ENCODE peak calls at places on chromosomes 12 and 14, in nine cellular contexts. S is A673, A is adrenal gland, E is colonic mucosa, B is pancreas, L is cardiac fibroblast, P is uterus, D is brain microvascular endothelial cell, H is left lung. R is an unnamed sample.

GRCh38 chr14:24392327-24393098 is 6.3 kb upstream of the NYNRIN start:
- DNase-seq in S (peak), A (no peak), E (peak), B (no peak), L (peak), P (no peak), D (peak), H (no peak), R (peak)

GRCh38 chr12:2862876-2863275 is 6.0 kb upstream of the TEX52 start:
- DNase-seq in S (no peak), A (no peak), E (no peak), B (no peak), L (no peak), P (no peak), D (no peak), H (no peak), R (no peak)

GRCh38 chr12:4734625-4735196 is 14.5 kb downstream of the GALNT8 start:
- DNase-seq in S (no peak), A (no peak), E (no peak), B (no peak), L (no peak), P (no peak), D (no peak), H (no peak), R (no peak)

GRCh38 chr14:51236314-51236713 is 3.7 kb upstream of the TMX1 start:
- DNase-seq in S (peak), A (no peak), E (no peak), B (no peak), L (peak), P (no peak), D (peak), H (no peak), R (peak)

GRCh38 chr14:58243790-58244555 is 670 bp upstream of the PSMA3 start:
- DNase-seq in S (peak), A (no peak), E (no peak), B (no peak), L (peak), P (no peak), D (no peak), H (no peak), R (peak)

GRCh38 chr14:86501611-86502010 is 971.7 kb downstream of the FLRT2 start:
- DNase-seq in S (no peak), A (no peak), E (no peak), B (no peak), L (no peak), P (no peak), D (no peak), H (no peak), R (no peak)

GRCh38 chr12:1273051-1273450 is 282.0 kb downstream of the ERC1 start:
- DNase-seq in S (no peak), A (no peak), E (no peak), B (no peak), L (no peak), P (no peak), D (no peak), H (no peak), R (no peak)

GRCh38 chr12:12503384-12504078 is 59.1 kb downstream of the DUSP16 start:
- DNase-seq in S (no peak), A (no peak), E (no peak), B (no peak), L (no peak), P (no peak), D (no peak), H (no peak), R (no peak)

GRCh38 chr12:43009307-43009706 is 419.8 kb upstream of the PRICKLE1 start:
- DNase-seq in S (peak), A (no peak), E (no peak), B (no peak), L (peak), P (no peak), D (no peak), H (no peak), R (no peak)

GRCh38 chr12:52367876-52368275 is 595 bp upstream of the KRT85 start:
- DNase-seq in S (no peak), A (no peak), E (no peak), B (no peak), L (no peak), P (no peak), D (no peak), H (no peak), R (no peak)

GRCh38 chr12:124661382-124661781 is 94.0 kb upstream of the NCOR2 start:
- DNase-seq in S (no peak), A (no peak), E (no peak), B (no peak), L (no peak), P (no peak), D (no peak), H (no peak), R (no peak)

GRCh38 chr14:70318635-70319013 is 40.9 kb downstream of the COX16 start:
- DNase-seq in S (no peak), A (no peak), E (no peak), B (no peak), L (no peak), P (no peak), D (no peak), H (no peak), R (no peak)

GRCh38 chr14:85399196-85399595 is 130.7 kb upstream of the FLRT2 start:
- DNase-seq in S (peak), A (no peak), E (no peak), B (no peak), L (peak), P (no peak), D (no peak), H (no peak), R (no peak)

GRCh38 chr12:78918221-78918620 is 53.6 kb downstream of the SYT1 start:
- DNase-seq in S (peak), A (no peak), E (no peak), B (no peak), L (no peak), P (no peak), D (no peak), H (no peak), R (no peak)

GRCh38 chr12:42483534-42483857 is 106.0 kb downstream of the PRICKLE1 start:
- DNase-seq in S (peak), A (peak), E (no peak), B (peak), L (peak), P (peak), D (no peak), H (peak), R (no peak)

GRCh38 chr12:113322353-113322752 is 12.6 kb downstream of the SLC8B1 start:
- DNase-seq in S (no peak), A (no peak), E (no peak), B (no peak), L (peak), P (no peak), D (peak), H (no peak), R (peak)

GRCh38 chr12:118354903-118355302 is 17.8 kb downstream of the TAOK3 start:
- DNase-seq in S (no peak), A (no peak), E (no peak), B (no peak), L (no peak), P (no peak), D (no peak), H (no peak), R (no peak)

GRCh38 chr12:11656550-11656949 is 7.1 kb downstream of the ETV6 start:
- DNase-seq in S (no peak), A (no peak), E (no peak), B (no peak), L (no peak), P (no peak), D (no peak), H (no peak), R (peak)

GRCh38 chr12:53999596-54000104 is 311 bp upstream of the HOXC9 start:
- DNase-seq in S (peak), A (peak), E (no peak), B (no peak), L (no peak), P (peak), D (no peak), H (no peak), R (peak)

GRCh38 chr12:114679942-114680341 is 4.0 kb downstream of the TBX3 start:
- DNase-seq in S (no peak), A (no peak), E (no peak), B (no peak), L (no peak), P (no peak), D (no peak), H (no peak), R (no peak)
- H3K4me3 ChIP-seq in S (no peak), A (peak), E (no peak), B (no peak), L (peak), P (peak), D (peak), H (peak), R (no peak)

GRCh38 chr12:26298785-26299621 is 103.6 kb downstream of the SSPN start:
- DNase-seq in S (peak), A (no peak), E (no peak), B (no peak), L (peak), P (no peak), D (peak), H (no peak), R (peak)
- TF ChIP-seq CTCF in S (no peak), A (peak), E (no peak), B (no peak), L (peak), P (no peak), D (peak), H (peak), R (peak)

GRCh38 chr14:87952307-87953094 is 40.5 kb downstream of the GALC start:
- DNase-seq in S (no peak), A (no peak), E (no peak), B (no peak), L (no peak), P (no peak), D (no peak), H (no peak), R (no peak)
- H3K4me3 ChIP-seq in S (no peak), A (no peak), E (no peak), B (no peak), L (no peak), P (no peak), D (no peak), H (no peak), R (no peak)

GRCh38 chr12:74552201-74552600 is 14.6 kb downstream of the ATXN7L3B start:
- DNase-seq in S (no peak), A (no peak), E (no peak), B (no peak), L (no peak), P (no peak), D (no peak), H (no peak), R (no peak)
- TF ChIP-seq CTCF in S (no peak), A (no peak), E (no peak), B (no peak), L (no peak), P (no peak), D (peak), H (no peak), R (no peak)

GRCh38 chr14:104115691-104116543 is 22.5 kb upstream of the KIF26A start:
- DNase-seq in S (no peak), A (no peak), E (peak), B (peak), L (no peak), P (no peak), D (no peak), H (no peak), R (peak)
- H3K4me3 ChIP-seq in S (peak), A (peak), E (peak), B (peak), L (no peak), P (peak), D (no peak), H (peak), R (peak)